ENCODE peak calls at places on chromosomes 6 and 20, in ten cellular contexts. I, R, H, N, P, T, S, Z, E and L are unnamed samples.
A peak's percentile ranks its signal among the peaks of the same experiment; 100 is the strongest.

GRCh38 chr6:13226071-13226470 is 102.3 kb downstream of the TBC1D7 start:
- DNase-seq in I (no peak), R (no peak), H (no peak), N (no peak), P (no peak), T (no peak), S (no peak), Z (no peak), E (no peak), L (no peak)

GRCh38 chr20:17557675-17558006 is 12.2 kb upstream of the DSTN start:
- DNase-seq in I (no peak), R (peak; percentile 79), H (peak; percentile 60), N (no peak), P (no peak), T (peak; percentile 41), S (no peak), Z (no peak), E (no peak), L (no peak)

GRCh38 chr6:11277275-11278206 is 45.1 kb upstream of the NEDD9 start:
- DNase-seq in I (no peak), R (no peak), H (peak; percentile 55), N (peak; percentile 59), P (no peak), T (peak; percentile 77), S (no peak), Z (peak; percentile 56), E (peak; percentile 84), L (peak; percentile 11)

GRCh38 chr6:167455371-167455770 is 130.5 kb downstream of the TTLL2 start:
- DNase-seq in I (no peak), R (no peak), H (no peak), N (no peak), P (no peak), T (no peak), S (no peak), Z (no peak), E (no peak), L (no peak)

GRCh38 chr20:63087872-63088680 is 81.3 kb upstream of the BHLHE23 start:
- DNase-seq in I (peak; percentile 17), R (no peak), H (no peak), N (no peak), P (no peak), T (no peak), S (no peak), Z (peak; percentile 24), E (peak; percentile 33), L (peak; percentile 3)

GRCh38 chr20:50197463-50197862 is 6.8 kb downstream of the CEBPB start:
- DNase-seq in I (peak; percentile 26), R (no peak), H (no peak), N (no peak), P (no peak), T (no peak), S (no peak), Z (no peak), E (peak; percentile 55), L (no peak)

GRCh38 chr6:111625511-111626331 is 20.0 kb upstream of the TRAF3IP2 start:
- DNase-seq in I (peak; percentile 74), R (peak; percentile 63), H (no peak), N (peak; percentile 32), P (no peak), T (no peak), S (peak; percentile 56), Z (no peak), E (no peak), L (no peak)

GRCh38 chr20:38218566-38218885 is 42.0 kb downstream of the KIAA1755 start:
- DNase-seq in I (no peak), R (no peak), H (no peak), N (no peak), P (no peak), T (no peak), S (no peak), Z (peak; percentile 25), E (no peak), L (no peak)

GRCh38 chr6:73234732-73235131 is 9.4 kb upstream of the KHDC1L start:
- DNase-seq in I (no peak), R (no peak), H (peak; percentile 38), N (no peak), P (no peak), T (no peak), S (no peak), Z (no peak), E (no peak), L (no peak)

GRCh38 chr6:162389353-162390085 is 338.0 kb downstream of the PRKN start:
- DNase-seq in I (no peak), R (no peak), H (no peak), N (no peak), P (no peak), T (no peak), S (no peak), Z (no peak), E (no peak), L (no peak)

GRCh38 chr20:63772781-63773520 is 33.4 kb downstream of the SLC2A4RG start:
- DNase-seq in I (no peak), R (no peak), H (no peak), N (no peak), P (no peak), T (no peak), S (peak; percentile 43), Z (peak; percentile 79), E (no peak), L (no peak)

GRCh38 chr6:43502666-43503065 is 7.5 kb downstream of the LRRC73 start:
- DNase-seq in I (no peak), R (no peak), H (no peak), N (no peak), P (no peak), T (no peak), S (no peak), Z (no peak), E (no peak), L (no peak)

GRCh38 chr6:82506526-82506925 is 142.9 kb downstream of the TPBG start:
- DNase-seq in I (no peak), R (no peak), H (peak; percentile 83), N (no peak), P (no peak), T (no peak), S (no peak), Z (no peak), E (no peak), L (no peak)

GRCh38 chr20:11324990-11325389 is 592.7 kb upstream of the BTBD3 start:
- DNase-seq in I (no peak), R (no peak), H (no peak), N (no peak), P (no peak), T (no peak), S (no peak), Z (no peak), E (no peak), L (no peak)

GRCh38 chr20:45339084-45339483 is 9.1 kb downstream of the SDC4 start:
- DNase-seq in I (no peak), R (no peak), H (no peak), N (no peak), P (no peak), T (no peak), S (no peak), Z (no peak), E (no peak), L (no peak)

GRCh38 chr20:1870792-1871550 is 24.2 kb upstream of the SIRPA start:
- DNase-seq in I (no peak), R (no peak), H (no peak), N (no peak), P (no peak), T (peak; percentile 32), S (no peak), Z (no peak), E (no peak), L (no peak)

GRCh38 chr6:113142775-113143174 is 714.4 kb upstream of the MARCKS start:
- DNase-seq in I (no peak), R (no peak), H (no peak), N (no peak), P (no peak), T (no peak), S (no peak), Z (no peak), E (no peak), L (no peak)

GRCh38 chr6:83770910-83771309 is 62.0 kb upstream of the SNAP91 start:
- DNase-seq in I (no peak), R (no peak), H (no peak), N (no peak), P (no peak), T (no peak), S (no peak), Z (no peak), E (no peak), L (no peak)

GRCh38 chr6:106187424-106187982 is 101.4 kb downstream of the PRDM1 start:
- DNase-seq in I (no peak), R (no peak), H (no peak), N (no peak), P (no peak), T (no peak), S (no peak), Z (no peak), E (no peak), L (no peak)

GRCh38 chr20:53788253-53789022 is 194.8 kb upstream of the ZNF217 start:
- DNase-seq in I (no peak), R (no peak), H (no peak), N (no peak), P (no peak), T (no peak), S (no peak), Z (no peak), E (no peak), L (no peak)
- H3K9me3 ChIP-seq in I (no peaks in the 10 kb centered on the region), R (no peaks in the 10 kb centered on the region), H (no peaks in the 10 kb centered on the region), N (no peaks in the 10 kb centered on the region), P (no peaks in the 10 kb centered on the region), T (no peaks in the 10 kb centered on the region), S (no peaks in the 10 kb centered on the region), Z (no peaks in the 10 kb centered on the region), E (no peaks in the 10 kb centered on the region), L (no peaks in the 10 kb centered on the region)

GRCh38 chr20:54897787-54898186 is 422.4 kb downstream of the DOK5 start:
- DNase-seq in I (no peak), R (no peak), H (no peak), N (no peak), P (no peak), T (no peak), S (no peak), Z (no peak), E (no peak), L (no peak)
- H3K9me3 ChIP-seq in I (peaks cover 4% of the 10 kb centered on the region), R (no peaks in the 10 kb centered on the region), H (no peaks in the 10 kb centered on the region), N (no peaks in the 10 kb centered on the region), P (no peaks in the 10 kb centered on the region), T (peaks cover 12% of the 10 kb centered on the region), S (peaks cover 5% of the 10 kb centered on the region), Z (no peaks in the 10 kb centered on the region), E (peaks cover 31% of the 10 kb centered on the region), L (no peaks in the 10 kb centered on the region)

DNA sequence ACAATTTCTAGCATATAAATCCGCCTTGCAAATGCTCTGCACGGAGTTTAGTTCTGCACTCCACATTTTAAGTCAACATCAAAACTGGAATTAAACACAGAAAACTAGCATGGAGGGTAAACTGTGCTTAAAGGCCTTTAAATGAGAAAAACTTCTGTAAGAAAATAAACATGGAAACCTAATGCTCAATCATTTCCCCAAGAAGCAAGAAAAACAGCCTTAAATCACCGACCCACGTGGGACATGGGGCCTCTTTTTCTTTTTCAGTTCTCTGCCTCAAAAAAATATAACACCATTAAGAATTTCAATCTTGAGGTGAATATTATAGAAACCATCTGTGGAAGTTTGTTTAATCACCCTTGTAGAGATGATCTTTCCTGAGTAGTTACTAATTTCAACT is 5.4 kb downstream of the SIM1 start:
- DNase-seq in I (no peak), R (no peak), H (no peak), N (no peak), P (no peak), T (no peak), S (no peak), Z (no peak), E (no peak), L (no peak)
- H3K9me3 ChIP-seq in I (peaks cover 5% of the 10 kb centered on the region), R (no peaks in the 10 kb centered on the region), H (no peaks in the 10 kb centered on the region), N (no peaks in the 10 kb centered on the region), P (no peaks in the 10 kb centered on the region), T (no peaks in the 10 kb centered on the region), S (no peaks in the 10 kb centered on the region), Z (no peaks in the 10 kb centered on the region), E (no peaks in the 10 kb centered on the region), L (peaks cover 21% of the 10 kb centered on the region)

GRCh38 chr20:56299362-56299761 is 50.8 kb downstream of the MC3R start:
- DNase-seq in I (no peak), R (no peak), H (peak; percentile 25), N (no peak), P (no peak), T (no peak), S (no peak), Z (no peak), E (no peak), L (no peak)
- H3K9me3 ChIP-seq in I (peaks cover 1% of the 10 kb centered on the region), R (no peaks in the 10 kb centered on the region), H (peaks cover 3% of the 10 kb centered on the region), N (no peaks in the 10 kb centered on the region), P (no peaks in the 10 kb centered on the region), T (no peaks in the 10 kb centered on the region), S (no peaks in the 10 kb centered on the region), Z (no peaks in the 10 kb centered on the region), E (peaks cover 72% of the 10 kb centered on the region), L (no peaks in the 10 kb centered on the region)